ENCODE peak calls at places on chromosomes 11 and 22, in eight cellular contexts. One of them, this sample, is unnamed.

GRCh38 chr11:57779275-57779674 is 17.7 kb downstream of the CTNND1 start:
- DNase-seq in suprapubic skin: no peak
- DNase-seq in SK-N-SH: no peak
- DNase-seq in H1: no peak
- DNase-seq in spleen: no peak
- DNase-seq in transverse colon: no peak
- DNase-seq in stomach: peak
- DNase-seq in GM23338: peak
- DNase-seq in this sample: no peak

GRCh38 chr11:129163714-129164164 is 28.4 kb downstream of the ARHGAP32 start:
- DNase-seq in suprapubic skin: no peak
- DNase-seq in SK-N-SH: no peak
- DNase-seq in H1: no peak
- DNase-seq in spleen: no peak
- DNase-seq in transverse colon: no peak
- DNase-seq in stomach: no peak
- DNase-seq in GM23338: no peak
- DNase-seq in this sample: no peak

GRCh38 chr22:40081662-40082061 is 86.9 kb downstream of the FAM83F start:
- DNase-seq in suprapubic skin: no peak
- DNase-seq in SK-N-SH: no peak
- DNase-seq in H1: no peak
- DNase-seq in spleen: no peak
- DNase-seq in transverse colon: no peak
- DNase-seq in stomach: no peak
- DNase-seq in GM23338: no peak
- DNase-seq in this sample: no peak

GRCh38 chr22:35202376-35202775 is 54.9 kb upstream of the HMGXB4 start:
- DNase-seq in suprapubic skin: no peak
- DNase-seq in SK-N-SH: no peak
- DNase-seq in H1: no peak
- DNase-seq in spleen: no peak
- DNase-seq in transverse colon: no peak
- DNase-seq in stomach: no peak
- DNase-seq in GM23338: no peak
- DNase-seq in this sample: no peak

GRCh38 chr22:47391169-47392053 is 629.0 kb downstream of the TBC1D22A start:
- DNase-seq in suprapubic skin: no peak
- DNase-seq in SK-N-SH: no peak
- DNase-seq in H1: no peak
- DNase-seq in spleen: peak
- DNase-seq in transverse colon: no peak
- DNase-seq in stomach: no peak
- DNase-seq in GM23338: no peak
- DNase-seq in this sample: no peak

GRCh38 chr11:11563193-11563592 is 58.6 kb downstream of the GALNT18 start:
- DNase-seq in suprapubic skin: no peak
- DNase-seq in SK-N-SH: no peak
- DNase-seq in H1: no peak
- DNase-seq in spleen: no peak
- DNase-seq in transverse colon: no peak
- DNase-seq in stomach: no peak
- DNase-seq in GM23338: no peak
- DNase-seq in this sample: no peak

GRCh38 chr11:33616552-33616951 is 84.1 kb downstream of the C11orf91 start:
- DNase-seq in suprapubic skin: no peak
- DNase-seq in SK-N-SH: no peak
- DNase-seq in H1: no peak
- DNase-seq in spleen: no peak
- DNase-seq in transverse colon: no peak
- DNase-seq in stomach: no peak
- DNase-seq in GM23338: no peak
- DNase-seq in this sample: no peak

GRCh38 chr11:12170984-12171383 is 60.6 kb downstream of the MICAL2 start:
- DNase-seq in suprapubic skin: no peak
- DNase-seq in SK-N-SH: no peak
- DNase-seq in H1: no peak
- DNase-seq in spleen: no peak
- DNase-seq in transverse colon: no peak
- DNase-seq in stomach: no peak
- DNase-seq in GM23338: no peak
- DNase-seq in this sample: no peak

GRCh38 chr11:90491466-90491865 is 268.6 kb upstream of the CHORDC1 start:
- DNase-seq in suprapubic skin: no peak
- DNase-seq in SK-N-SH: no peak
- DNase-seq in H1: no peak
- DNase-seq in spleen: no peak
- DNase-seq in transverse colon: no peak
- DNase-seq in stomach: no peak
- DNase-seq in GM23338: no peak
- DNase-seq in this sample: no peak

GRCh38 chr11:130871616-130872015 is 44.7 kb downstream of the SNX19 start:
- DNase-seq in suprapubic skin: no peak
- DNase-seq in SK-N-SH: no peak
- DNase-seq in H1: no peak
- DNase-seq in spleen: no peak
- DNase-seq in transverse colon: no peak
- DNase-seq in stomach: no peak
- DNase-seq in GM23338: no peak
- DNase-seq in this sample: no peak

GRCh38 chr22:34010259-34010658 is 90.0 kb upstream of the LARGE1 start:
- DNase-seq in suprapubic skin: no peak
- DNase-seq in SK-N-SH: no peak
- DNase-seq in H1: no peak
- DNase-seq in spleen: no peak
- DNase-seq in transverse colon: no peak
- DNase-seq in stomach: no peak
- DNase-seq in GM23338: no peak
- DNase-seq in this sample: no peak

GRCh38 chr11:123061403-123062157 is at the start of gene HSPA8:
- DNase-seq in suprapubic skin: peak
- DNase-seq in SK-N-SH: peak
- DNase-seq in H1: no peak
- DNase-seq in spleen: peak
- DNase-seq in transverse colon: peak
- DNase-seq in stomach: peak
- DNase-seq in GM23338: peak
- DNase-seq in this sample: peak

GRCh38 chr11:128469220-128469619 is 118.1 kb downstream of the ETS1 start:
- DNase-seq in suprapubic skin: no peak
- DNase-seq in SK-N-SH: no peak
- DNase-seq in H1: no peak
- DNase-seq in spleen: peak
- DNase-seq in transverse colon: peak
- DNase-seq in stomach: no peak
- DNase-seq in GM23338: no peak
- DNase-seq in this sample: no peak

GRCh38 chr11:61429346-61429690 is 457 bp downstream of the CPSF7 start:
- DNase-seq in suprapubic skin: no peak
- DNase-seq in SK-N-SH: peak
- DNase-seq in H1: peak
- DNase-seq in spleen: peak
- DNase-seq in transverse colon: peak
- DNase-seq in stomach: peak
- DNase-seq in GM23338: peak
- DNase-seq in this sample: peak
- TF ChIP-seq POLR2AphosphoS5 in suprapubic skin: no peak
- TF ChIP-seq POLR2AphosphoS5 in SK-N-SH: peak
- TF ChIP-seq POLR2AphosphoS5 in H1: peak
- TF ChIP-seq POLR2AphosphoS5 in spleen: peak
- TF ChIP-seq POLR2AphosphoS5 in transverse colon: no peak
- TF ChIP-seq POLR2AphosphoS5 in stomach: no peak
- TF ChIP-seq POLR2AphosphoS5 in GM23338: no peak
- TF ChIP-seq POLR2AphosphoS5 in this sample: no peak

DNA sequence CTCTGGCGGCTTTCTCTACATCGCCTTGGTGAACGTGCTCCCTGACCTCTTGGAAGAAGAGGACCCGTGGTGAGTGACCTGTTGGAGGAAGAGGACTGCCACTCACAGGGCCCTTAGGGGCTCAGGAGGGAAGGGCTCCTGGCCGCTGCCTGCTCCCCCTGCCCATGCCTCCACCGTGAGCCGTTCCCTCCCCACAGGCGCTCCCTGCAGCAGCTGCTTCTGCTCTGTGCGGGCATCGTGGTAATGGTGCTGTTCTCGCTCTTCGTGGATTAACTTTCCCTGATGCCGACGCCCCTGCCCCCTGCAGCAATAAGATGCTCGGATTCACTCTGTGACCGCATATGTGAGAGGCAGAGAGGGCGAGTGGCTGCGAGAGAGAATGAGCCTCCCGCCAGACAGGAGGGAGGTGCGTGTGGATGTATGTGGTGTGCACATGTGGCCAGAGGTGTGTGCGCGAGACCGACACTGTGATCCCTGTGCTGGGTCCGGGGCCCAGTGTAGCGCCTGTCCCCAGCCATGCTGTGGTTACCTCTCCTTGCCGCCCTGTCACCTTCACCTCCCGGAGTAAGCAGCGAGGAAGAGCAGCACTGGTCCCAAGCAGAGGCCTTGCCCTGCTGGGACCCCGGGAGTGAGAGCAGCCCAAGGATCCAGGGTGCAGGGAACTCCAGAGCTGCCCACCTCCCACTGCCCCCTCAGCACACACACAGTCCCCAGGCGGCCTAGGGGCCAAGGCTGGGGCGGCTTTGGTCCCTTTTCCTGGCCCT is 6.9 kb downstream of the SLC39A13 start:
- DNase-seq in suprapubic skin: no peak
- DNase-seq in SK-N-SH: no peak
- DNase-seq in H1: no peak
- DNase-seq in spleen: no peak
- DNase-seq in transverse colon: no peak
- DNase-seq in stomach: no peak
- DNase-seq in GM23338: no peak
- DNase-seq in this sample: no peak
- H3K4me3 ChIP-seq in suprapubic skin: no peak
- H3K4me3 ChIP-seq in SK-N-SH: no peak
- H3K4me3 ChIP-seq in H1: no peak
- H3K4me3 ChIP-seq in spleen: no peak
- H3K4me3 ChIP-seq in transverse colon: no peak
- H3K4me3 ChIP-seq in stomach: no peak
- H3K4me3 ChIP-seq in GM23338: no peak
- H3K4me3 ChIP-seq in this sample: no peak

DNA sequence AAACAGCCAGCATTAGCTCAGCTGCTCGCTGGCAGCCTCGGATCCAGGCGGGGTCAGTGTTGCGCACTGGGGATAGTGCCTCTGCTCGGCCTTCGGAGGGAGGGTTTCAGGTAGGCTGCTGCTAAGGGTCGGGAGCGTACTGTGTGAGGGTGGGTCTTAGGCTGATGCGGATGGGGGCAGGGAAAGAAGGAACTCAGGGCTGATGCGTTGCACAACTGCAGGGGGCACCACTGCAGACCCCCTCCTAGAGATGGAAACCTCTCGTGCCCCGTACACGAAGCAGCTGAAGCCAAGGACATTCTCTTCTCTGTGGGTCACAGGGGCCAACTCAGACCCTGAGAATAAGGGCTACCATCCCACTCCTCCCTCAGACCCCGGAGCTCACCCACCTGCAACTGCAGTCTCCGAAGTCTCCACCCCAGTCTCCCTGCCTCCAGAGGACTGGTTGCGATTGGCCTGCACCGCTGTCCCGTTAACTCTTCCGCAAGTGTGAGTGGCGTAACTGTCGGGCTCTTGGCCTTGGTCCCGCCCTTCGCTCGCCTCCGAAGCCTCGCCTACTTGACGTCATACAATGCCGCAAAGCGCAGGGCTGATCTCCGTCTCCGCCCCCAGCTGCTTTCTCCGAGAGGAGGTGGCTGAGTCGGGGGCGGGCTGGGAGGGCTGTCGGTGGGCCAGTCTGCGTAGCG is at the start of gene KBTBD3:
- DNase-seq in suprapubic skin: peak
- DNase-seq in SK-N-SH: peak
- DNase-seq in H1: peak
- DNase-seq in spleen: peak
- DNase-seq in transverse colon: peak
- DNase-seq in stomach: peak
- DNase-seq in GM23338: peak
- DNase-seq in this sample: peak
- TF ChIP-seq POLR2AphosphoS5 in suprapubic skin: no peak
- TF ChIP-seq POLR2AphosphoS5 in SK-N-SH: peak
- TF ChIP-seq POLR2AphosphoS5 in H1: peak
- TF ChIP-seq POLR2AphosphoS5 in spleen: peak
- TF ChIP-seq POLR2AphosphoS5 in transverse colon: peak
- TF ChIP-seq POLR2AphosphoS5 in stomach: peak
- TF ChIP-seq POLR2AphosphoS5 in GM23338: peak
- TF ChIP-seq POLR2AphosphoS5 in this sample: peak

GRCh38 chr11:10307022-10307410 is 2.1 kb downstream of the ADM start:
- DNase-seq in suprapubic skin: no peak
- DNase-seq in SK-N-SH: no peak
- DNase-seq in H1: no peak
- DNase-seq in spleen: no peak
- DNase-seq in transverse colon: no peak
- DNase-seq in stomach: no peak
- DNase-seq in GM23338: no peak
- DNase-seq in this sample: no peak

GRCh38 chr11:10307411-10308207 is 2.7 kb downstream of the ADM start:
- DNase-seq in suprapubic skin: peak
- DNase-seq in SK-N-SH: peak
- DNase-seq in H1: peak
- DNase-seq in spleen: peak
- DNase-seq in transverse colon: peak
- DNase-seq in stomach: peak
- DNase-seq in GM23338: peak
- DNase-seq in this sample: peak

GRCh38 chr11:10310301-10310841 is 5.5 kb downstream of the ADM start:
- DNase-seq in suprapubic skin: no peak
- DNase-seq in SK-N-SH: no peak
- DNase-seq in H1: no peak
- DNase-seq in spleen: no peak
- DNase-seq in transverse colon: no peak
- DNase-seq in stomach: no peak
- DNase-seq in GM23338: no peak
- DNase-seq in this sample: no peak

GRCh38 chr11:10309163-10310093 is 4.6 kb downstream of the ADM start:
- DNase-seq in suprapubic skin: no peak
- DNase-seq in SK-N-SH: no peak
- DNase-seq in H1: no peak
- DNase-seq in spleen: peak
- DNase-seq in transverse colon: peak
- DNase-seq in stomach: peak
- DNase-seq in GM23338: peak
- DNase-seq in this sample: no peak

DNA sequence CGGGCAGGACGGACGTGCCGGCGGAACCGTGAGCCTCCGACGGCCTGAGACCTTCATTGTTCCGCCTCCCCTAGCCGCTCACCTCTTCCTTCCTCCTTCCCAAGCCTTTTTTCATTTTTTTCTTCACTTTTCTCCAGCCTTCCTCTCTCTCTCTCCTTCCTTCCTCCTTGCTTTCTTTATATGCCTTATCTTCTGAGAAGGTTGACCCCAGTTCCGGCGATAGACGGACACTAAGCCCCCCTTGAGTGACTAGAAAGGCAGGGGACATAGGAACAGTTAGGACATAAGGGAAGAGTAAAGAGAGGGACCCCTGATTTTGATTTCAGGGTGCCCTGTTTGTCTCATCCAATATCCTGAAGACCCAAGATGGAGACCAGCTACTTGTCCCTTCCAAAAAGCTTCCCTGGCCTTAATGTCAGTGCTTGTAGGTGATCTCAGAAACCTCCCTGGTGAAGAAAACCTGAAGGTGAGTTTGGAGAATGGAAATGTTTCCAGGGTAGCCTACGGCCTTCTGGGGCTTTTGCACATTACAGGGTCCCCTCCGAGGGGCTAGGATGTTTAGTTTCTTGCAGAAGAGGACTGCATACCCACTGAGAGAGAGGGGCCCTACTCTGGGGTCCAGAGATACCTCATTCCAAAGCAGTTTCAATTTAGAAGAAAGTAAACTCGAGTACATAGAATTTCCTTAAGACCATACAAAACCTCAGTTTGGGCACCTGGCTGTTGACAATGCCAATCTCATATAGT is 3.5 kb downstream of the ADM start:
- DNase-seq in suprapubic skin: no peak
- DNase-seq in SK-N-SH: no peak
- DNase-seq in H1: no peak
- DNase-seq in spleen: no peak
- DNase-seq in transverse colon: no peak
- DNase-seq in stomach: no peak
- DNase-seq in GM23338: no peak
- DNase-seq in this sample: no peak
- H3K4me3 ChIP-seq in suprapubic skin: peak
- H3K4me3 ChIP-seq in SK-N-SH: peak
- H3K4me3 ChIP-seq in H1: peak
- H3K4me3 ChIP-seq in spleen: peak
- H3K4me3 ChIP-seq in transverse colon: peak
- H3K4me3 ChIP-seq in stomach: peak
- H3K4me3 ChIP-seq in GM23338: peak
- H3K4me3 ChIP-seq in this sample: peak

This sample was measured in HL-60.